ENCODE peak calls at places on chromosomes 6 and 20, in six cellular contexts. V is amygdala; L is activated T-cell treated with anti-CD3 and anti-CD28 coated beads for 1 hour; D is AG09309; R is naive thymus-derived CD8-positive, alpha-beta T cell; P is H4. Y is an unnamed sample.

GRCh38 chr6:137829641-137830083 is 37.4 kb upstream of the TNFAIP3 start:
- DNase-seq in V (no peak), L (no peak), D (no peak), R (no peak), P (no peak), Y (no peak)

GRCh38 chr6:24951831-24952299 is 16.1 kb upstream of the RIPOR2 start:
- DNase-seq in V (no peak), L (no peak), D (no peak), R (peak; percentile 54), P (no peak), Y (no peak)

GRCh38 chr6:33987531-33988021 is 158.3 kb downstream of the GRM4 start:
- DNase-seq in V (no peak), L (no peak), D (no peak), R (no peak), P (peak; percentile 25), Y (no peak)

GRCh38 chr6:73079611-73079955 is 145.7 kb downstream of the KHDC1L start:
- DNase-seq in V (no peak), L (no peak), D (peak; percentile 52), R (no peak), P (peak; percentile 21), Y (peak; percentile 25)

GRCh38 chr6:40986871-40987270 is 52.1 kb downstream of the UNC5CL start:
- DNase-seq in V (no peak), L (no peak), D (no peak), R (no peak), P (no peak), Y (no peak)

GRCh38 chr6:132763269-132763668 is 5.6 kb upstream of the VNN2 start:
- DNase-seq in V (no peak), L (peak; percentile 17), D (no peak), R (peak; percentile 56), P (no peak), Y (no peak)

GRCh38 chr6:117548797-117549301 is 53.5 kb downstream of the GOPC start:
- DNase-seq in V (no peak), L (no peak), D (no peak), R (no peak), P (peak; percentile 29), Y (peak; percentile 45)

GRCh38 chr6:12386816-12387215 is 96.7 kb downstream of the EDN1 start:
- DNase-seq in V (no peak), L (no peak), D (no peak), R (no peak), P (no peak), Y (no peak)

GRCh38 chr6:22149501-22150490 is 147.0 kb downstream of the PRL start:
- DNase-seq in V (peak; percentile 47), L (no peak), D (no peak), R (no peak), P (peak; percentile 23), Y (no peak)

GRCh38 chr20:46312945-46313861 is 4.9 kb upstream of the CDH22 start:
- DNase-seq in V (no peak), L (no peak), D (no peak), R (no peak), P (no peak), Y (no peak)

GRCh38 chr6:163513570-163514166 is 99.2 kb downstream of the QKI start:
- DNase-seq in V (no peak), L (no peak), D (no peak), R (no peak), P (no peak), Y (no peak)

GRCh38 chr6:78908621-78909020 is 41.3 kb downstream of the IRAK1BP1 start:
- DNase-seq in V (no peak), L (no peak), D (no peak), R (no peak), P (no peak), Y (no peak)

GRCh38 chr6:148423601-148424270 is 81.1 kb downstream of the SASH1 start:
- DNase-seq in V (no peak), L (no peak), D (no peak), R (no peak), P (no peak), Y (no peak)

GRCh38 chr6:152206072-152206818 is 398.8 kb downstream of the ESR1 start:
- DNase-seq in V (peak; percentile 23), L (peak; percentile 32), D (no peak), R (peak; percentile 45), P (peak; percentile 15), Y (no peak)

GRCh38 chr20:35133006-35133405 is 14.1 kb downstream of the EDEM2 start:
- DNase-seq in V (no peak), L (no peak), D (no peak), R (no peak), P (no peak), Y (no peak)

GRCh38 chr6:53896237-53896636 is 101.4 kb downstream of the LRRC1 start:
- DNase-seq in V (no peak), L (no peak), D (no peak), R (no peak), P (no peak), Y (peak; percentile 3)

GRCh38 chr6:109322825-109323580 is 59.3 kb downstream of the CD164 start:
- DNase-seq in V (peak; percentile 39), L (no peak), D (no peak), R (no peak), P (no peak), Y (no peak)

GRCh38 chr20:16551601-16552419 is 21.4 kb downstream of the KIF16B start:
- DNase-seq in V (no peak), L (no peak), D (no peak), R (no peak), P (no peak), Y (no peak)

GRCh38 chr6:161443868-161444267 is 170.0 kb upstream of the AGPAT4 start:
- DNase-seq in V (no peak), L (no peak), D (no peak), R (no peak), P (no peak), Y (no peak)

GRCh38 chr6:36962874-36963273 is 8.3 kb downstream of the PI16 start:
- DNase-seq in V (peak; percentile 80), L (peak; percentile 64), D (no peak), R (peak; percentile 77), P (no peak), Y (no peak)

GRCh38 chr6:110328231-110328630 is 29.9 kb downstream of the METTL24 start:
- DNase-seq in V (no peak), L (no peak), D (peak; percentile 43), R (no peak), P (no peak), Y (no peak)

GRCh38 chr20:36779656-36780025 is 6.1 kb upstream of the DSN1 start:
- DNase-seq in V (no peak), L (no peak), D (no peak), R (no peak), P (no peak), Y (no peak)

GRCh38 chr6:139603554-139603953 is 229.1 kb upstream of the CITED2 start:
- DNase-seq in V (no peak), L (no peak), D (no peak), R (no peak), P (no peak), Y (no peak)

GRCh38 chr6:122372647-122373046 is 26.8 kb upstream of the HSF2 start:
- DNase-seq in V (no peak), L (no peak), D (no peak), R (no peak), P (no peak), Y (no peak)

GRCh38 chr6:112457891-112458290 is 110.8 kb downstream of the RFPL4B start:
- DNase-seq in V (no peak), L (no peak), D (no peak), R (no peak), P (no peak), Y (no peak)

GRCh38 chr6:106556368-106556960 is 72.8 kb downstream of the RTN4IP1 start:
- DNase-seq in V (no peak), L (no peak), D (no peak), R (no peak), P (no peak), Y (no peak)

GRCh38 chr6:138422861-138423260 is 18.8 kb downstream of the HEBP2 start:
- DNase-seq in V (no peak), L (no peak), D (no peak), R (no peak), P (no peak), Y (no peak)

Y was measured in HS-5.